ENCODE peak calls at places on chromosomes 2 and 18, in seven cellular contexts. S is COR-L47; G is activated naive CD8-positive, alpha-beta T cell treated with anti-CD3 and anti-CD28 coated beads for 36 hours; O is SK-N-MC; Q is uterus; F is activated CD4-positive, alpha-beta T cell treated with anti-CD3 and anti-CD28 coated beads, Interleukin-2, amount 50 U/mL, for 48 hours; J is stimulated activated naive B cell treated with anti-CD40 and anti-IgM and Interleukin-4, amounts not matched to agents 10 μg/mL and 1 μg/mL and 100 μg/mL, for 72 hours. U is an unnamed sample.

GRCh38 chr2:37641582-37642111 is 29.8 kb downstream of the CDC42EP3 start:
- DNase-seq in S (no peak), G (no peak), O (no peak), Q (no peak), F (no peak), J (no peak), U (no peak)

GRCh38 chr18:56995579-56996194 is 151.2 kb upstream of the BOD1L2 start:
- DNase-seq in S (no peak), G (no peak), O (no peak), Q (no peak), F (no peak), J (no peak), U (no peak)

GRCh38 chr2:44843086-44843485 is 98.4 kb upstream of the SIX3 start:
- DNase-seq in S (no peak), G (no peak), O (no peak), Q (no peak), F (no peak), J (no peak), U (no peak)

GRCh38 chr2:99651930-99652670 is 162.3 kb upstream of the REV1 start:
- DNase-seq in S (no peak), G (no peak), O (no peak), Q (no peak), F (no peak), J (no peak), U (no peak)

GRCh38 chr2:157782057-157782845 is 93.9 kb downstream of the ACVR1 start:
- DNase-seq in S (no peak), G (peak; percentile 6), O (no peak), Q (no peak), F (no peak), J (peak; percentile 28), U (no peak)

GRCh38 chr2:190977505-190977904 is 36.5 kb downstream of the STAT1 start:
- DNase-seq in S (no peak), G (no peak), O (no peak), Q (no peak), F (no peak), J (no peak), U (no peak)

GRCh38 chr2:143730155-143730949 is 601.1 kb downstream of the ARHGAP15 start:
- DNase-seq in S (no peak), G (peak; percentile 2), O (no peak), Q (no peak), F (peak; percentile 16), J (peak; percentile 2), U (no peak)

GRCh38 chr18:46393961-46394360 is 263.1 kb downstream of the LOXHD1 start:
- DNase-seq in S (no peak), G (no peak), O (no peak), Q (no peak), F (no peak), J (no peak), U (no peak)

GRCh38 chr2:85768713-85769112 is 14.9 kb downstream of the ATOH8 start:
- DNase-seq in S (peak; percentile 61), G (no peak), O (no peak), Q (peak; percentile 89), F (no peak), J (no peak), U (peak; percentile 27)

GRCh38 chr18:55453186-55453585 is 134.8 kb downstream of the TCF4 start:
- DNase-seq in S (no peak), G (no peak), O (no peak), Q (no peak), F (no peak), J (no peak), U (no peak)

GRCh38 chr2:152389483-152389882 is 54.5 kb downstream of the FMNL2 start:
- DNase-seq in S (no peak), G (no peak), O (no peak), Q (no peak), F (no peak), J (no peak), U (no peak)

GRCh38 chr2:239979243-239980023 is 45.7 kb downstream of the NDUFA10 start:
- DNase-seq in S (no peak), G (no peak), O (no peak), Q (peak; percentile 38), F (no peak), J (no peak), U (no peak)

GRCh38 chr2:207792244-207792785 is 22.6 kb upstream of the FZD5 start:
- DNase-seq in S (no peak), G (no peak), O (no peak), Q (no peak), F (no peak), J (no peak), U (no peak)

GRCh38 chr18:68725341-68725740 is 10.4 kb upstream of the TMX3 start:
- DNase-seq in S (no peak), G (no peak), O (no peak), Q (no peak), F (no peak), J (no peak), U (no peak)

GRCh38 chr2:216583157-216583556 is 50.1 kb upstream of the IGFBP2 start:
- DNase-seq in S (no peak), G (no peak), O (no peak), Q (no peak), F (no peak), J (no peak), U (no peak)

GRCh38 chr2:144770616-144771230 is 250.8 kb upstream of the ZEB2 start:
- DNase-seq in S (no peak), G (no peak), O (no peak), Q (no peak), F (no peak), J (no peak), U (no peak)

GRCh38 chr2:235616846-235617245 is 123.0 kb downstream of the AGAP1 start:
- DNase-seq in S (no peak), G (no peak), O (no peak), Q (no peak), F (no peak), J (no peak), U (no peak)

GRCh38 chr2:179692610-179693009 is 168.8 kb downstream of the ZNF385B start:
- DNase-seq in S (no peak), G (no peak), O (no peak), Q (no peak), F (no peak), J (no peak), U (no peak)

GRCh38 chr2:36352024-36352398 is 3.6 kb upstream of the CRIM1 start:
- DNase-seq in S (no peak), G (no peak), O (no peak), Q (no peak), F (no peak), J (no peak), U (no peak)

GRCh38 chr2:119836455-119837142 is 76.9 kb downstream of the PTPN4 start:
- DNase-seq in S (no peak), G (no peak), O (no peak), Q (no peak), F (no peak), J (no peak), U (no peak)

GRCh38 chr2:234917245-234917975 is 34.4 kb upstream of the SH3BP4 start:
- DNase-seq in S (no peak), G (no peak), O (peak; percentile 90), Q (no peak), F (no peak), J (no peak), U (no peak)

GRCh38 chr2:30569991-30570390 is 122.9 kb downstream of the LCLAT1 start:
- DNase-seq in S (no peak), G (no peak), O (no peak), Q (no peak), F (no peak), J (no peak), U (no peak)

GRCh38 chr2:138818479-138818878 is 38.3 kb upstream of the NXPH2 start:
- DNase-seq in S (peak; percentile 26), G (no peak), O (no peak), Q (no peak), F (no peak), J (no peak), U (no peak)

GRCh38 chr2:165008916-165009315 is 53.6 kb upstream of the SLC38A11 start:
- DNase-seq in S (no peak), G (no peak), O (no peak), Q (no peak), F (no peak), J (no peak), U (no peak)

GRCh38 chr18:42742976-42743755 is 372.3 kb downstream of the RIT2 start:
- DNase-seq in S (no peak), G (no peak), O (no peak), Q (no peak), F (no peak), J (no peak), U (no peak)

GRCh38 chr18:75551071-75551470 is 123.6 kb upstream of the SMIM21 start:
- DNase-seq in S (no peak), G (no peak), O (no peak), Q (no peak), F (no peak), J (no peak), U (no peak)

GRCh38 chr18:70380915-70381896 is 92.4 kb downstream of the SOCS6 start:
- DNase-seq in S (peak; percentile 98), G (no peak), O (no peak), Q (no peak), F (no peak), J (no peak), U (no peak)

GRCh38 chr2:42918041-42918440 is 125.7 kb upstream of the HAAO start:
- DNase-seq in S (no peak), G (no peak), O (no peak), Q (peak; percentile 15), F (no peak), J (no peak), U (no peak)

GRCh38 chr2:128401680-128402079 is 83.0 kb upstream of the HS6ST1 start:
- DNase-seq in S (no peak), G (no peak), O (no peak), Q (peak; percentile 3), F (no peak), J (no peak), U (no peak)

GRCh38 chr18:48732767-48733424 is 194.1 kb downstream of the CTIF start:
- DNase-seq in S (no peak), G (no peak), O (no peak), Q (no peak), F (no peak), J (peak; percentile 14), U (no peak)